ENCODE peak calls at places on chromosomes 4 and X, in ten cellular contexts. One of them, this sample, is unnamed.

GRCh38 chr4:26141101-26141830 is 179.5 kb upstream of the RBPJ start:
- DNase-seq in fibroblast of mammary gland: no peak
- DNase-seq in fibroblast of lung: peak
- DNase-seq in cardiac fibroblast: no peak
- DNase-seq in stomach: no peak
- DNase-seq in hepatocyte: peak
- DNase-seq in heart right ventricle: no peak
- DNase-seq in neural progenitor cell: peak
- DNase-seq in psoas muscle: peak
- DNase-seq in astrocyte of the spinal cord: peak
- DNase-seq in this sample: no peak

GRCh38 chr4:81454498-81454897 is 17.2 kb downstream of the RASGEF1B start:
- DNase-seq in fibroblast of mammary gland: no peak
- DNase-seq in fibroblast of lung: no peak
- DNase-seq in cardiac fibroblast: no peak
- DNase-seq in stomach: no peak
- DNase-seq in hepatocyte: no peak
- DNase-seq in heart right ventricle: no peak
- DNase-seq in neural progenitor cell: no peak
- DNase-seq in psoas muscle: no peak
- DNase-seq in astrocyte of the spinal cord: no peak
- DNase-seq in this sample: no peak

GRCh38 chr4:72525938-72526337 is 43.1 kb downstream of the ADAMTS3 start:
- DNase-seq in fibroblast of mammary gland: peak
- DNase-seq in fibroblast of lung: peak
- DNase-seq in cardiac fibroblast: peak
- DNase-seq in stomach: no peak
- DNase-seq in hepatocyte: peak
- DNase-seq in heart right ventricle: peak
- DNase-seq in neural progenitor cell: no peak
- DNase-seq in psoas muscle: peak
- DNase-seq in astrocyte of the spinal cord: peak
- DNase-seq in this sample: peak

GRCh38 chr4:71406459-71406963 is 67.7 kb downstream of the SLC4A4 start:
- DNase-seq in fibroblast of mammary gland: peak
- DNase-seq in fibroblast of lung: peak
- DNase-seq in cardiac fibroblast: peak
- DNase-seq in stomach: no peak
- DNase-seq in hepatocyte: no peak
- DNase-seq in heart right ventricle: no peak
- DNase-seq in neural progenitor cell: no peak
- DNase-seq in psoas muscle: no peak
- DNase-seq in astrocyte of the spinal cord: peak
- DNase-seq in this sample: peak

GRCh38 chr4:183905081-183905592 is at the start of gene STOX2:
- DNase-seq in fibroblast of mammary gland: peak
- DNase-seq in fibroblast of lung: peak
- DNase-seq in cardiac fibroblast: peak
- DNase-seq in stomach: peak
- DNase-seq in hepatocyte: peak
- DNase-seq in heart right ventricle: peak
- DNase-seq in neural progenitor cell: peak
- DNase-seq in psoas muscle: peak
- DNase-seq in astrocyte of the spinal cord: peak
- DNase-seq in this sample: no peak

GRCh38 chr4:130028552-130028951 is 932.6 kb downstream of the C4orf33 start:
- DNase-seq in fibroblast of mammary gland: no peak
- DNase-seq in fibroblast of lung: no peak
- DNase-seq in cardiac fibroblast: no peak
- DNase-seq in stomach: no peak
- DNase-seq in hepatocyte: no peak
- DNase-seq in heart right ventricle: no peak
- DNase-seq in neural progenitor cell: peak
- DNase-seq in psoas muscle: no peak
- DNase-seq in astrocyte of the spinal cord: no peak
- DNase-seq in this sample: no peak

GRCh38 chr4:77092832-77093800 is 17.3 kb upstream of the CCNI start:
- DNase-seq in fibroblast of mammary gland: peak
- DNase-seq in fibroblast of lung: no peak
- DNase-seq in cardiac fibroblast: peak
- DNase-seq in stomach: no peak
- DNase-seq in hepatocyte: no peak
- DNase-seq in heart right ventricle: no peak
- DNase-seq in neural progenitor cell: no peak
- DNase-seq in psoas muscle: no peak
- DNase-seq in astrocyte of the spinal cord: peak
- DNase-seq in this sample: no peak

GRCh38 chr4:147733614-147734344 is 1.9 kb downstream of the ARHGAP10 start:
- DNase-seq in fibroblast of mammary gland: peak
- DNase-seq in fibroblast of lung: peak
- DNase-seq in cardiac fibroblast: peak
- DNase-seq in stomach: no peak
- DNase-seq in hepatocyte: no peak
- DNase-seq in heart right ventricle: peak
- DNase-seq in neural progenitor cell: peak
- DNase-seq in psoas muscle: peak
- DNase-seq in astrocyte of the spinal cord: peak
- DNase-seq in this sample: no peak

GRCh38 chrX:2610246-2611170 is 80.6 kb upstream of the CD99 start:
- DNase-seq in fibroblast of mammary gland: no peak
- DNase-seq in fibroblast of lung: peak
- DNase-seq in cardiac fibroblast: no peak
- DNase-seq in stomach: no peak
- DNase-seq in hepatocyte: peak
- DNase-seq in heart right ventricle: no peak
- DNase-seq in neural progenitor cell: no peak
- DNase-seq in psoas muscle: no peak
- DNase-seq in astrocyte of the spinal cord: peak
- DNase-seq in this sample: no peak

GRCh38 chr4:120927758-120928409 is 5.4 kb upstream of the PRDM5 start:
- DNase-seq in fibroblast of mammary gland: peak
- DNase-seq in fibroblast of lung: no peak
- DNase-seq in cardiac fibroblast: no peak
- DNase-seq in stomach: no peak
- DNase-seq in hepatocyte: no peak
- DNase-seq in heart right ventricle: no peak
- DNase-seq in neural progenitor cell: no peak
- DNase-seq in psoas muscle: no peak
- DNase-seq in astrocyte of the spinal cord: no peak
- DNase-seq in this sample: no peak

GRCh38 chrX:134926864-134927263 is 63.9 kb upstream of the SMIM10 start:
- DNase-seq in fibroblast of mammary gland: no peak
- DNase-seq in fibroblast of lung: no peak
- DNase-seq in cardiac fibroblast: no peak
- DNase-seq in stomach: no peak
- DNase-seq in hepatocyte: no peak
- DNase-seq in heart right ventricle: no peak
- DNase-seq in neural progenitor cell: no peak
- DNase-seq in psoas muscle: no peak
- DNase-seq in astrocyte of the spinal cord: no peak
- DNase-seq in this sample: no peak

DNA sequence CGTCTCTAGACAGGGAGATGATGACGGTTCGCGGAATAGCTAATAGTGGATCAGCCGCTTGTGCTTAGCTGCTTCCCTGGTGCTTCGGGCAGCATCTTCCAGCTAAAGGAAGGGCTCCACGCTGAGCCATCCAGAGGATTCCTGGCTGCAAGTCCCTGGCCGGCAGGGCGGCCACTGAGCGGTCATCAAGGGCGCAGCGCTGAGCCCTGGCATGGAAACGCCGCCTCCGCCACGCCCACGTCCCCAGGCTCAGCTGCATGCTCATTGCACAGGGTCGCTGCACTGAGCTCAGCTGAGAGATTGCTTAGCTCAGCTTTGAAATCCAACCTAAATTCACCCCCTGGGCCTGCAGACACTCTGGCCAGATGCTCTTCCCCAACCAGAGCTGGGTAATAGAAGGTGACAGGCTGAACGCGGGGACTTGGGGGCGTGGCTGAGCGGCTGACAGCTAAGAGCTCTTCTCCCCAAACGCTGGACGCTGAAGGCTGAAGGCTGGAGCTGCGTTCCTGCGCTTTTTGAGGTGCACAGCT is 118.2 kb upstream of the KIT start:
- DNase-seq in fibroblast of mammary gland: peak
- DNase-seq in fibroblast of lung: peak
- DNase-seq in cardiac fibroblast: peak
- DNase-seq in stomach: peak
- DNase-seq in hepatocyte: peak
- DNase-seq in heart right ventricle: peak
- DNase-seq in neural progenitor cell: peak
- DNase-seq in psoas muscle: peak
- DNase-seq in astrocyte of the spinal cord: peak
- DNase-seq in this sample: no peak
- H3K4me3 ChIP-seq in fibroblast of mammary gland: peak
- H3K4me3 ChIP-seq in fibroblast of lung: peak
- H3K4me3 ChIP-seq in cardiac fibroblast: peak
- H3K4me3 ChIP-seq in stomach: peak
- H3K4me3 ChIP-seq in hepatocyte: peak
- H3K4me3 ChIP-seq in heart right ventricle: peak
- H3K4me3 ChIP-seq in neural progenitor cell: peak
- H3K4me3 ChIP-seq in psoas muscle: peak
- H3K4me3 ChIP-seq in astrocyte of the spinal cord: peak
- H3K4me3 ChIP-seq in this sample: peak

GRCh38 chr4:24032371-24032989 is 142.6 kb upstream of the PPARGC1A start:
- DNase-seq in fibroblast of mammary gland: peak
- DNase-seq in fibroblast of lung: peak
- DNase-seq in cardiac fibroblast: peak
- DNase-seq in stomach: peak
- DNase-seq in hepatocyte: peak
- DNase-seq in heart right ventricle: peak
- DNase-seq in neural progenitor cell: peak
- DNase-seq in psoas muscle: peak
- DNase-seq in astrocyte of the spinal cord: peak
- DNase-seq in this sample: no peak
- TF ChIP-seq CTCF in fibroblast of mammary gland: peak
- TF ChIP-seq CTCF in fibroblast of lung: peak
- TF ChIP-seq CTCF in cardiac fibroblast: peak
- TF ChIP-seq CTCF in stomach: peak
- TF ChIP-seq CTCF in hepatocyte: peak
- TF ChIP-seq CTCF in heart right ventricle: peak
- TF ChIP-seq CTCF in neural progenitor cell: peak
- TF ChIP-seq CTCF in psoas muscle: peak
- TF ChIP-seq CTCF in astrocyte of the spinal cord: peak
- TF ChIP-seq CTCF in this sample: peak

GRCh38 chr4:95000076-95000648 is 242.4 kb downstream of the BMPR1B start:
- DNase-seq in fibroblast of mammary gland: no peak
- DNase-seq in fibroblast of lung: no peak
- DNase-seq in cardiac fibroblast: no peak
- DNase-seq in stomach: no peak
- DNase-seq in hepatocyte: no peak
- DNase-seq in heart right ventricle: no peak
- DNase-seq in neural progenitor cell: no peak
- DNase-seq in psoas muscle: no peak
- DNase-seq in astrocyte of the spinal cord: no peak
- DNase-seq in this sample: no peak

DNA sequence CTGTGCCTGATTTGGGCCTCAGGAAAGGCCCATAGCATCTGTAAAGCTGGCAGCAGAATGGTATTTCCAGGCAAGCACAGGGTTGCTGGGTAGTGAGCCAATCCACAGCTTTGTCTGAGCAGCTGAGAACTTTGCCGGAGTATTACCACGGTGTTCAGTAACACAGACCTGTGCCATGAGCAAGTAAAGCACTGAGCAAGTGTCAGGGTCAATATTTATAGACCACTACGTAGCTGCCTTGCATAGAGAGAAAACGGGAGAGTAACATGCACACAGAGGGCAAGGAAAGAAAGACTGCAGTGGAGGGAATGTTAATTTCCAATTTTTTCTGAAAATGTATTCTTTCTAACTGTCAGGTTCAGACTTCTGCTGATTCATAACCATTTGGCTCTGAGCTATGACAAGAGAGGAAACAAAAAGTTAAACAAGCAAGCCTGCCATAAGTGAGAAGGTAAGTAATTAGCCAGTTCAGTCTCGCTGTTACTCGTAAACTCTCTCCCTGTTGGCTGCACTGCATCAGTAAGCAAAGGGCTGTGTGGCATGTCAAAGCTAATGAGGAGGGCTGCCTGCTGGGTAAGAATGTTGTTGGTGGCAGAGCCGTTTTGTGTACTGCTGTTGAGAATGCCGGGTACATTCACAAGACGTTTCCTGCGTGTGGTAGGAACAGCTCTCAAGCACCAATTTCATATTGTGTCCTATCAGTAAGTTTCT is 238.1 kb downstream of the BMPR1B start:
- DNase-seq in fibroblast of mammary gland: peak
- DNase-seq in fibroblast of lung: peak
- DNase-seq in cardiac fibroblast: peak
- DNase-seq in stomach: no peak
- DNase-seq in hepatocyte: peak
- DNase-seq in heart right ventricle: peak
- DNase-seq in neural progenitor cell: peak
- DNase-seq in psoas muscle: peak
- DNase-seq in astrocyte of the spinal cord: peak
- DNase-seq in this sample: no peak
- H3K4me3 ChIP-seq in fibroblast of mammary gland: no peak
- H3K4me3 ChIP-seq in fibroblast of lung: no peak
- H3K4me3 ChIP-seq in cardiac fibroblast: no peak
- H3K4me3 ChIP-seq in stomach: no peak
- H3K4me3 ChIP-seq in hepatocyte: no peak
- H3K4me3 ChIP-seq in heart right ventricle: peak
- H3K4me3 ChIP-seq in neural progenitor cell: no peak
- H3K4me3 ChIP-seq in psoas muscle: peak
- H3K4me3 ChIP-seq in astrocyte of the spinal cord: no peak
- H3K4me3 ChIP-seq in this sample: peak

GRCh38 chrX:119419146-119419545 is 20.0 kb downstream of the SLC25A43 start:
- DNase-seq in fibroblast of mammary gland: no peak
- DNase-seq in fibroblast of lung: no peak
- DNase-seq in cardiac fibroblast: no peak
- DNase-seq in stomach: no peak
- DNase-seq in hepatocyte: peak
- DNase-seq in heart right ventricle: no peak
- DNase-seq in neural progenitor cell: no peak
- DNase-seq in psoas muscle: no peak
- DNase-seq in astrocyte of the spinal cord: no peak
- DNase-seq in this sample: no peak

GRCh38 chrX:119419898-119420297 is 20.8 kb downstream of the SLC25A43 start:
- DNase-seq in fibroblast of mammary gland: no peak
- DNase-seq in fibroblast of lung: no peak
- DNase-seq in cardiac fibroblast: no peak
- DNase-seq in stomach: no peak
- DNase-seq in hepatocyte: no peak
- DNase-seq in heart right ventricle: no peak
- DNase-seq in neural progenitor cell: no peak
- DNase-seq in psoas muscle: no peak
- DNase-seq in astrocyte of the spinal cord: no peak
- DNase-seq in this sample: no peak

GRCh38 chrX:119421306-119421705 is 22.2 kb downstream of the SLC25A43 start:
- DNase-seq in fibroblast of mammary gland: no peak
- DNase-seq in fibroblast of lung: no peak
- DNase-seq in cardiac fibroblast: no peak
- DNase-seq in stomach: no peak
- DNase-seq in hepatocyte: no peak
- DNase-seq in heart right ventricle: no peak
- DNase-seq in neural progenitor cell: no peak
- DNase-seq in psoas muscle: no peak
- DNase-seq in astrocyte of the spinal cord: no peak
- DNase-seq in this sample: no peak

GRCh38 chrX:119417842-119418241 is 18.7 kb downstream of the SLC25A43 start:
- DNase-seq in fibroblast of mammary gland: peak
- DNase-seq in fibroblast of lung: peak
- DNase-seq in cardiac fibroblast: peak
- DNase-seq in stomach: no peak
- DNase-seq in hepatocyte: peak
- DNase-seq in heart right ventricle: no peak
- DNase-seq in neural progenitor cell: no peak
- DNase-seq in psoas muscle: no peak
- DNase-seq in astrocyte of the spinal cord: peak
- DNase-seq in this sample: no peak

GRCh38 chrX:119417376-119417775 is 18.2 kb downstream of the SLC25A43 start:
- DNase-seq in fibroblast of mammary gland: no peak
- DNase-seq in fibroblast of lung: no peak
- DNase-seq in cardiac fibroblast: no peak
- DNase-seq in stomach: no peak
- DNase-seq in hepatocyte: no peak
- DNase-seq in heart right ventricle: no peak
- DNase-seq in neural progenitor cell: no peak
- DNase-seq in psoas muscle: no peak
- DNase-seq in astrocyte of the spinal cord: no peak
- DNase-seq in this sample: no peak
- TF ChIP-seq CTCF in fibroblast of mammary gland: no peak
- TF ChIP-seq CTCF in fibroblast of lung: no peak
- TF ChIP-seq CTCF in cardiac fibroblast: no peak
- TF ChIP-seq CTCF in stomach: no peak
- TF ChIP-seq CTCF in hepatocyte: no peak
- TF ChIP-seq CTCF in heart right ventricle: no peak
- TF ChIP-seq CTCF in neural progenitor cell: no peak
- TF ChIP-seq CTCF in psoas muscle: no peak
- TF ChIP-seq CTCF in astrocyte of the spinal cord: no peak
- TF ChIP-seq CTCF in this sample: no peak

This sample was measured in astrocyte of the cerebellum.